ENCODE peak calls at places on chromosomes 2 and 18, in six cellular contexts. One of them, this sample, is unnamed.

GRCh38 chr2:18924905-18925691 is 335.7 kb upstream of the NT5C1B start:
- DNase-seq in HCT116: no peak
- DNase-seq in GM23248: peak; percentile 82
- DNase-seq in OCI-LY7: no peak
- DNase-seq in GM23338: no peak
- DNase-seq in SK-N-SH: no peak
- DNase-seq in this sample: no peak

GRCh38 chr2:174606336-174606735 is 8.7 kb upstream of the WIPF1 start:
- DNase-seq in HCT116: no peak
- DNase-seq in GM23248: peak; percentile 95
- DNase-seq in OCI-LY7: no peak
- DNase-seq in GM23338: no peak
- DNase-seq in SK-N-SH: peak; percentile 32
- DNase-seq in this sample: no peak

GRCh38 chr2:147863835-147864234 is 19.0 kb downstream of the ACVR2A start:
- DNase-seq in HCT116: no peak
- DNase-seq in GM23248: peak; percentile 28
- DNase-seq in OCI-LY7: no peak
- DNase-seq in GM23338: no peak
- DNase-seq in SK-N-SH: no peak
- DNase-seq in this sample: no peak

GRCh38 chr2:136065384-136065783 is 52.6 kb downstream of the CXCR4 start:
- DNase-seq in HCT116: no peak
- DNase-seq in GM23248: no peak
- DNase-seq in OCI-LY7: no peak
- DNase-seq in GM23338: no peak
- DNase-seq in SK-N-SH: no peak
- DNase-seq in this sample: no peak

GRCh38 chr18:24559474-24560018 is 99.1 kb downstream of the HRH4 start:
- DNase-seq in HCT116: no peak
- DNase-seq in GM23248: no peak
- DNase-seq in OCI-LY7: no peak
- DNase-seq in GM23338: no peak
- DNase-seq in SK-N-SH: no peak
- DNase-seq in this sample: no peak

GRCh38 chr2:196131384-196131861 is 40.0 kb downstream of the STK17B start:
- DNase-seq in HCT116: peak; percentile 66
- DNase-seq in GM23248: peak; percentile 45
- DNase-seq in OCI-LY7: peak; percentile 86
- DNase-seq in GM23338: peak; percentile 81
- DNase-seq in SK-N-SH: peak; percentile 7
- DNase-seq in this sample: peak; percentile 24

GRCh38 chr2:43186679-43187374 is 39.6 kb downstream of the ZFP36L2 start:
- DNase-seq in HCT116: no peak
- DNase-seq in GM23248: no peak
- DNase-seq in OCI-LY7: no peak
- DNase-seq in GM23338: peak; percentile 57
- DNase-seq in SK-N-SH: no peak
- DNase-seq in this sample: no peak

GRCh38 chr18:3151379-3152264 is 68.1 kb downstream of the MYOM1 start:
- DNase-seq in HCT116: no peak
- DNase-seq in GM23248: peak; percentile 62
- DNase-seq in OCI-LY7: peak; percentile 59
- DNase-seq in GM23338: peak; percentile 82
- DNase-seq in SK-N-SH: peak; percentile 64
- DNase-seq in this sample: peak; percentile 46

GRCh38 chr2:6683481-6683880 is 182.2 kb downstream of the CMPK2 start:
- DNase-seq in HCT116: no peak
- DNase-seq in GM23248: no peak
- DNase-seq in OCI-LY7: no peak
- DNase-seq in GM23338: no peak
- DNase-seq in SK-N-SH: no peak
- DNase-seq in this sample: no peak

GRCh38 chr2:37671013-37671815 is at the start of gene CDC42EP3:
- DNase-seq in HCT116: no peak
- DNase-seq in GM23248: peak; percentile 79
- DNase-seq in OCI-LY7: peak; percentile 66
- DNase-seq in GM23338: peak; percentile 74
- DNase-seq in SK-N-SH: peak; percentile 95
- DNase-seq in this sample: peak; percentile 88

GRCh38 chr18:23540867-23541266 is 37.6 kb downstream of the RMC1 start:
- DNase-seq in HCT116: no peak
- DNase-seq in GM23248: no peak
- DNase-seq in OCI-LY7: no peak
- DNase-seq in GM23338: no peak
- DNase-seq in SK-N-SH: no peak
- DNase-seq in this sample: no peak

GRCh38 chr2:131483981-131484505 is 8.1 kb downstream of the TUBA3D start:
- DNase-seq in HCT116: no peak
- DNase-seq in GM23248: no peak
- DNase-seq in OCI-LY7: no peak
- DNase-seq in GM23338: no peak
- DNase-seq in SK-N-SH: no peak
- DNase-seq in this sample: no peak

GRCh38 chr2:64698668-64699444 is 45.1 kb upstream of the SERTAD2 start:
- DNase-seq in HCT116: peak; percentile 24
- DNase-seq in GM23248: peak; percentile 94
- DNase-seq in OCI-LY7: no peak
- DNase-seq in GM23338: no peak
- DNase-seq in SK-N-SH: no peak
- DNase-seq in this sample: no peak

GRCh38 chr18:56799756-56800155 is 148.6 kb downstream of the WDR7 start:
- DNase-seq in HCT116: no peak
- DNase-seq in GM23248: peak; percentile 41
- DNase-seq in OCI-LY7: no peak
- DNase-seq in GM23338: no peak
- DNase-seq in SK-N-SH: no peak
- DNase-seq in this sample: no peak

GRCh38 chr2:219350215-219350937 is 17.8 kb upstream of the RESP18 start:
- DNase-seq in HCT116: no peak
- DNase-seq in GM23248: peak; percentile 84
- DNase-seq in OCI-LY7: no peak
- DNase-seq in GM23338: no peak
- DNase-seq in SK-N-SH: no peak
- DNase-seq in this sample: no peak

GRCh38 chr18:77132369-77133050 is at the start of gene MBP:
- DNase-seq in HCT116: no peak
- DNase-seq in GM23248: peak; percentile 45
- DNase-seq in OCI-LY7: peak; percentile 68
- DNase-seq in GM23338: peak; percentile 93
- DNase-seq in SK-N-SH: peak; percentile 60
- DNase-seq in this sample: peak; percentile 73

GRCh38 chr2:239258248-239258647 is 142.6 kb downstream of the HDAC4 start:
- DNase-seq in HCT116: no peak
- DNase-seq in GM23248: no peak
- DNase-seq in OCI-LY7: no peak
- DNase-seq in GM23338: no peak
- DNase-seq in SK-N-SH: no peak
- DNase-seq in this sample: no peak

GRCh38 chr2:45178359-45178758 is 169.1 kb upstream of the SIX2 start:
- DNase-seq in HCT116: no peak
- DNase-seq in GM23248: peak; percentile 76
- DNase-seq in OCI-LY7: peak; percentile 44
- DNase-seq in GM23338: no peak
- DNase-seq in SK-N-SH: no peak
- DNase-seq in this sample: no peak

GRCh38 chr2:174630097-174630496 is 32.5 kb upstream of the WIPF1 start:
- DNase-seq in HCT116: no peak
- DNase-seq in GM23248: no peak
- DNase-seq in OCI-LY7: no peak
- DNase-seq in GM23338: no peak
- DNase-seq in SK-N-SH: no peak
- DNase-seq in this sample: no peak

GRCh38 chr2:76870011-76870410 is 652.2 kb downstream of the LRRTM4 start:
- DNase-seq in HCT116: no peak
- DNase-seq in GM23248: peak; percentile 7
- DNase-seq in OCI-LY7: no peak
- DNase-seq in GM23338: peak; percentile 47
- DNase-seq in SK-N-SH: no peak
- DNase-seq in this sample: no peak

GRCh38 chr18:59383831-59384230 is 24.8 kb upstream of the LMAN1 start:
- DNase-seq in HCT116: no peak
- DNase-seq in GM23248: no peak
- DNase-seq in OCI-LY7: no peak
- DNase-seq in GM23338: no peak
- DNase-seq in SK-N-SH: no peak
- DNase-seq in this sample: peak; percentile 89
- TF ChIP-seq EZH2phosphoT487 in HCT116: no peak
- TF ChIP-seq EZH2phosphoT487 in GM23248: no peak
- TF ChIP-seq EZH2phosphoT487 in OCI-LY7: no peak
- TF ChIP-seq EZH2phosphoT487 in GM23338: no peak
- TF ChIP-seq EZH2phosphoT487 in SK-N-SH: no peak
- TF ChIP-seq EZH2phosphoT487 in this sample: no peak

GRCh38 chr2:11480859-11481258 is 14.9 kb upstream of the E2F6 start:
- DNase-seq in HCT116: no peak
- DNase-seq in GM23248: no peak
- DNase-seq in OCI-LY7: no peak
- DNase-seq in GM23338: no peak
- DNase-seq in SK-N-SH: no peak
- DNase-seq in this sample: no peak

GRCh38 chr2:11481426-11481788 is 15.4 kb upstream of the E2F6 start:
- DNase-seq in HCT116: no peak
- DNase-seq in GM23248: no peak
- DNase-seq in OCI-LY7: no peak
- DNase-seq in GM23338: no peak
- DNase-seq in SK-N-SH: no peak
- DNase-seq in this sample: peak; percentile 28

GRCh38 chr2:11481789-11482472 is 16.0 kb upstream of the E2F6 start:
- DNase-seq in HCT116: no peak
- DNase-seq in GM23248: no peak
- DNase-seq in OCI-LY7: no peak
- DNase-seq in GM23338: peak; percentile 43
- DNase-seq in SK-N-SH: no peak
- DNase-seq in this sample: peak; percentile 55

GRCh38 chr2:11483806-11484147 is 17.8 kb upstream of the E2F6 start:
- DNase-seq in HCT116: no peak
- DNase-seq in GM23248: no peak
- DNase-seq in OCI-LY7: no peak
- DNase-seq in GM23338: no peak
- DNase-seq in SK-N-SH: no peak
- DNase-seq in this sample: no peak

DNA sequence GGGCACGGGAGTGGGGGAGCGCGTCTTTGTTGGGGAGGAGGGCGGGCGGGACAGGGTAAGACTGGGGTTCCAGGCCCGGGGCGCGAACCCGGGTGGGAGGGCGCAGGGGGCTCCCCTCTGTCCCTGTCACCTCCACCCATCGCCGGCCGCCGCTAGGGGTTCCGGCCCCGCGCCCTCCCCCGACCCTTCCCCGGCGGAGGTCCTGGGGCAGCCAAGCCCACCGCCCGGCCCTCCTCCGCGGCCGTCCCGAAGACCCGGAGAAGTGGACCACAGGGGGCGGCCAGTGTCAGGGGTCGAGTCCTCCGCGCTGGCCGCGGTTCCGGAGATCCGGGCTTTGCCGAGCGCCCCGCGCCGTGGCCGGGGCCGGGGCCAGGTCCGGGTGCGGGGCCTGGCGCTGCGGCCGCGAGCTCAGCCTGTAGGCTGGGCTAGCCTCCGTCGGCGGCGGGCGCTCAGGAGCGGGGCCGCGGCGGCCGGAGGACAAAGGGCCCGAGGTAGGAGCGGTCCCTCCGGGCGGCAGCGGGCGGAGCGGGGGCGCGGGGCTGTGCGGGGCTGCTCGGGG is 16.6 kb upstream of the E2F6 start:
- DNase-seq in HCT116: no peak
- DNase-seq in GM23248: peak; percentile 40
- DNase-seq in OCI-LY7: no peak
- DNase-seq in GM23338: peak; percentile 89
- DNase-seq in SK-N-SH: peak; percentile 99
- DNase-seq in this sample: peak; percentile 96
- H3K4me3 ChIP-seq in HCT116: peak overlapping the region; percentile 61
- H3K4me3 ChIP-seq in GM23248: peak overlapping the region; percentile 64
- H3K4me3 ChIP-seq in OCI-LY7: no peak overlapping the region
- H3K4me3 ChIP-seq in GM23338: peak overlapping the region; percentile 83
- H3K4me3 ChIP-seq in SK-N-SH: peak overlapping the region; percentile 62
- H3K4me3 ChIP-seq in this sample: peak overlapping the region; percentile 84

DNA sequence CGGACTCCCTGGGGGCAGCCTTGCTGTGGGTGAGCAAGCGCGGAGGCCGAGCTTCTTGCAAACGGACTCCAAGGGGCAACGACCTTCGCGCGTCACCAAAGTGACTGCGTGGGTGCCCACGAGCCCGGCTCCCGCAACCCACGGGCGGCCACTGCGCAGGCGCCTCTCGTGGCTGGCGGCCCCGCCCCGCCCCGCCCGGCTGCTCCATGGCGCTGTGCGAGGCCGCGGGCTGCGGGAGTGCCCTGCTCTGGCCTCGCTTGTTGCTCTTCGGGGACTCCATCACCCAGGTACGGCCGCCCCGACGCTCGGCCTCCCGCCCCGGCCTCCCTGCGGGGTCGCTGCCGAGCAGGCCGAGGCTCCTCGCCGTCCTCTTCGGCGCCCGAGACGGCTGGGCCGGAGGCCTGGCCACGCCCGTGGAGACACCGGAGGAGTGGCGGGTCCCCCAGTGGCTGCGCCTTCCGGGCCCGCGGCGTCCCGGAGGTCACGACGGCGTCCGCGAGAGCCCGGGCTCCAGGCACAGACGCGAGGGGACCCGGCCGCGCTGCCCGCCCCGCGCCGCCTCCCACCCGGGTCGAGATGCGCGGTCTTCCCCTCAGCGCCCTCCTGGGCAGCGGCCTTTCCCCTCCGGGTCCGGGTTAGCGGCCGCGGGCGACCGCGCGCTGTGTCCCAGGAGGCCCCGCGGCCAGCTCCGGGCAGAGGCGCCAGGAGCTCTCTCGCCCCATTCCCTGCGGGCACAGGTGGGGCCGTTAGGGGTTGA is at the start of gene IAH1:
- DNase-seq in HCT116: no peak
- DNase-seq in GM23248: peak; percentile 77
- DNase-seq in OCI-LY7: no peak
- DNase-seq in GM23338: peak; percentile 54
- DNase-seq in SK-N-SH: peak; percentile 98
- DNase-seq in this sample: peak; percentile 59
- TF ChIP-seq EZH2phosphoT487 in HCT116: no peak
- TF ChIP-seq EZH2phosphoT487 in GM23248: no peak
- TF ChIP-seq EZH2phosphoT487 in OCI-LY7: no peak
- TF ChIP-seq EZH2phosphoT487 in GM23338: no peak
- TF ChIP-seq EZH2phosphoT487 in SK-N-SH: no peak
- TF ChIP-seq EZH2phosphoT487 in this sample: no peak

DNA sequence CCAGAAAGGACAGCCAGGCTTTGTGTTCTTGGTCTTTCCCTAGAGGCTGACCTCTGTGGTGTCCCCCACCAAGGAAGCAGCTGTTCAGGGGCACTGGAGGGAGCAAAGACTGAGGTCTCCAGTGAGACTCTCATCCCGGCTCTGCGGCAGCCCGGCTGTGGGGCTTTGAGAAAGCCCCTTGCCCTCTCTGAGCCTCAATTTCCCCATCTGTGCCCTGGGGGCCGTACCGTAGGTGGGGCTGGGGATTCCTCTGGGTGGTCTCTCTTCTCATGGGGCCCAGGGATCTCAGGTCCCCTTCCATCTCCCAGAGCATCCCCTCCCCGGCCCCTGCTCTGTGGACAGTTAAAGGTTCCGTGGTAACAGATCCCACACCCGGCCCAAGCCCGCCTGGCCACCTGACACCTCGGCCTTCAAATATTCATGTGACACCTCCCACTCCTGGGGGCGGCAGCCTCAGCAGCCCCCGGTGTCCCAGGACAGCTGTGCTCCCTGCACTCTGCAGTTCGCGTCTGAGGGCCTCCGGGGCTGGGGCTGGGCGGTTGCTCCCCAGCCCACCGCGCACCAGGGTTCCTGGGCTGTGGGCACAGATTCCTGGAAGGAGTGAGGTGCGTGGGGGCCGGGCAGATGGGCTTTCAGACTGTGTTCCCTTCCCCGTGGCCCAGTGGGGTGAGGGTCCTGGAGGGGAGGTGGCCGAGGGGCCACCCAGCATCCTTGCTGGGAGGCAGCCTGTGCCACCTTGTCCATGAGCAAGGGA is 15.1 kb upstream of the KLHL30 start:
- DNase-seq in HCT116: no peak
- DNase-seq in GM23248: no peak
- DNase-seq in OCI-LY7: no peak
- DNase-seq in GM23338: no peak
- DNase-seq in SK-N-SH: no peak
- DNase-seq in this sample: no peak
- H3K4me3 ChIP-seq in HCT116: no peak overlapping the region
- H3K4me3 ChIP-seq in GM23248: no peak overlapping the region
- H3K4me3 ChIP-seq in OCI-LY7: no peak overlapping the region
- H3K4me3 ChIP-seq in GM23338: no peak overlapping the region
- H3K4me3 ChIP-seq in SK-N-SH: no peak overlapping the region
- H3K4me3 ChIP-seq in this sample: no peak overlapping the region

This sample was measured in neural progenitor cell.